ENCODE peak calls at places on chromosomes 4 and X, in four cellular contexts. J, W, E and X are unnamed samples.

GRCh38 chr4:1569461-1570151 is 114.5 kb downstream of the FAM53A start:
- DNase-seq in W (no peak), J (no peak), E (no peak), X (no peak)

GRCh38 chrX:288561-288991 is 7.4 kb downstream of the PLCXD1 start:
- DNase-seq in W (no peak), J (no peak), E (no peak), X (no peak)

GRCh38 chr4:166422475-166422874 is 549.4 kb downstream of the TLL1 start:
- DNase-seq in E (no peak), J (no peak), W (peak), X (peak)

GRCh38 chr4:96097040-96097607 is 257.2 kb downstream of the PDHA2 start:
- DNase-seq in J (no peak), W (no peak), E (no peak), X (no peak)

GRCh38 chr4:72076562-72076961 is 44.8 kb downstream of the NPFFR2 start:
- DNase-seq in W (no peak), E (no peak), J (no peak), X (no peak)

GRCh38 chr4:15159477-15160019 is 157.3 kb downstream of the CPEB2 start:
- DNase-seq in W (no peak), J (no peak), E (no peak), X (no peak)

GRCh38 chrX:118974908-118975671 is 672 bp downstream of the LONRF3 start:
- DNase-seq in J (peak), E (no peak), W (no peak), X (peak)

GRCh38 chrX:149510386-149510785 is 5.3 kb upstream of the IDS start:
- DNase-seq in W (no peak), E (no peak), J (no peak), X (peak)

GRCh38 chrX:54494166-54494969 is 1.7 kb downstream of the FGD1 start:
- DNase-seq in E (no peak), W (no peak), J (no peak), X (no peak)

GRCh38 chrX:80879143-80879542 is 69.5 kb upstream of the BRWD3 start:
- DNase-seq in E (no peak), W (no peak), J (no peak), X (no peak)

GRCh38 chrX:14501312-14501711 is 28.0 kb upstream of the GLRA2 start:
- DNase-seq in E (no peak), J (no peak), W (no peak), X (no peak)

GRCh38 chr4:121950680-121951569 is 935 bp downstream of the TRPC3 start:
- DNase-seq in E (no peak), J (no peak), W (no peak), X (no peak)

GRCh38 chr4:2400841-2401609 is 17.4 kb downstream of the ZFYVE28 start:
- DNase-seq in E (no peak), W (no peak), J (no peak), X (no peak)

GRCh38 chrX:110384490-110384889 is 25.8 kb downstream of the RTL9 start:
- DNase-seq in E (no peak), J (peak), W (no peak), X (no peak)

GRCh38 chrX:38138157-38138556 is 82.5 kb downstream of the SRPX start:
- DNase-seq in W (no peak), J (no peak), E (no peak), X (no peak)

GRCh38 chr4:102533916-102534315 is 32.8 kb downstream of the NFKB1 start:
- DNase-seq in E (no peak), W (no peak), J (no peak), X (no peak)

GRCh38 chr4:85084371-85085170 is 118.1 kb upstream of the WDFY3 start:
- DNase-seq in W (peak), E (peak), J (peak), X (peak)

GRCh38 chr4:167779280-167779679 is 313.1 kb upstream of the ANXA10 start:
- DNase-seq in W (no peak), J (no peak), E (no peak), X (no peak)

GRCh38 chr4:7261174-7261573 is 68.8 kb downstream of the SORCS2 start:
- DNase-seq in J (no peak), E (no peak), W (no peak), X (no peak)